ENCODE peak calls at places on chromosomes 12 and 14, in five cellular contexts. Q is T-helper 17 cell, A is NCI-H2081, I is A549, Z is T-helper 1 cell. E is an unnamed sample.

GRCh38 chr12:2244013-2244861 is 191.4 kb downstream of the CACNA1C start:
- DNase-seq in I (no peak), A (no peak), Z (no peak), Q (no peak), E (no peak)

GRCh38 chr12:115437061-115437567 is 753.1 kb upstream of the TBX3 start:
- DNase-seq in Z (no peak), A (no peak), I (no peak), Q (no peak), E (no peak)

GRCh38 chr12:67752226-67752732 is 103.7 kb downstream of the DYRK2 start:
- DNase-seq in Q (no peak), I (peak; percentile 7), A (no peak), Z (no peak), E (no peak)

GRCh38 chr12:14756331-14757143 is 46.7 kb downstream of the WBP11 start:
- DNase-seq in Q (no peak), Z (no peak), I (peak; percentile 33), A (no peak), E (no peak)

GRCh38 chr12:103336940-103337339 is 158.8 kb downstream of the C12orf42 start:
- DNase-seq in Z (no peak), A (no peak), Q (no peak), I (no peak), E (no peak)

GRCh38 chr12:122726056-122726558 is 4.5 kb downstream of the HCAR1 start:
- DNase-seq in I (peak; percentile 24), A (no peak), Q (no peak), Z (peak; percentile 33), E (no peak)

GRCh38 chr14:94768521-94769412 is 1.1 kb downstream of the GSC start:
- DNase-seq in I (peak; percentile 13), A (no peak), Z (peak; percentile 62), Q (no peak), E (no peak)

GRCh38 chr12:118842753-118843335 is 138.5 kb upstream of the SRRM4 start:
- DNase-seq in A (no peak), I (no peak), Z (no peak), Q (no peak), E (no peak)

GRCh38 chr14:59100203-59100602 is 88.3 kb upstream of the DAAM1 start:
- DNase-seq in I (no peak), Z (no peak), Q (no peak), A (no peak), E (no peak)